ENCODE peak calls at places on chromosome 13, in five cellular contexts. K is GM06990, E is cardiac fibroblast, H is type B pancreatic cell, Q is thoracic aorta. B is an unnamed sample.

GRCh38 chr13:101989798-101990350 is 412.0 kb downstream of the FGF14 start:
- DNase-seq in K (no peak), E (no peak), H (no peak), Q (no peak), B (no peak)

GRCh38 chr13:73767747-73768315 is 366.4 kb downstream of the KLF12 start:
- DNase-seq in K (no peak), E (no peak), H (no peak), Q (no peak), B (no peak)

GRCh38 chr13:100875392-100876043 is 200.9 kb upstream of the TMTC4 start:
- DNase-seq in K (peak), E (peak), H (no peak), Q (no peak), B (no peak)

GRCh38 chr13:25584975-25585374 is 213.2 kb downstream of the ATP8A2 start:
- DNase-seq in K (no peak), E (no peak), H (no peak), Q (no peak), B (no peak)

GRCh38 chr13:48976677-48977625 is 1.2 kb downstream of the FNDC3A start:
- DNase-seq in K (no peak), E (peak), H (no peak), Q (no peak), B (no peak)

GRCh38 chr13:25783480-25784081 is 268.2 kb downstream of the SHISA2 start:
- DNase-seq in K (no peak), E (no peak), H (no peak), Q (no peak), B (no peak)

GRCh38 chr13:46593403-46593802 is 40.4 kb downstream of the LRCH1 start:
- DNase-seq in K (no peak), E (no peak), H (no peak), Q (no peak), B (no peak)

GRCh38 chr13:20230913-20231838 is 943 bp downstream of the GJB6 start:
- DNase-seq in K (no peak), E (no peak), H (no peak), Q (no peak), B (no peak)

GRCh38 chr13:87244256-87244870 is 426.8 kb upstream of the SLITRK5 start:
- DNase-seq in K (no peak), E (no peak), H (no peak), Q (no peak), B (no peak)

GRCh38 chr13:112782433-112783010 is 92.7 kb downstream of the ATP11A start:
- DNase-seq in K (no peak), E (no peak), H (peak), Q (no peak), B (peak)

GRCh38 chr13:113996081-113996911 is 22.4 kb upstream of the C13orf46 start:
- DNase-seq in K (no peak), E (no peak), H (no peak), Q (no peak), B (no peak)

GRCh38 chr13:80444240-80445015 is 103.5 kb upstream of the SPRY2 start:
- DNase-seq in K (no peak), E (no peak), H (no peak), Q (no peak), B (no peak)

GRCh38 chr13:49972709-49973108 is 24.1 kb upstream of the TRIM13 start:
- DNase-seq in K (no peak), E (no peak), H (no peak), Q (no peak), B (no peak)

GRCh38 chr13:49367640-49368431 is 76.0 kb downstream of the CAB39L start:
- DNase-seq in K (no peak), E (peak), H (no peak), Q (no peak), B (no peak)

GRCh38 chr13:24218320-24218719 is 57.8 kb downstream of the SPATA13 start:
- DNase-seq in K (no peak), E (no peak), H (no peak), Q (no peak), B (no peak)

GRCh38 chr13:100483836-100484381 is 104.7 kb downstream of the GGACT start:
- DNase-seq in K (no peak), E (no peak), H (no peak), Q (no peak), B (no peak)

DNA sequence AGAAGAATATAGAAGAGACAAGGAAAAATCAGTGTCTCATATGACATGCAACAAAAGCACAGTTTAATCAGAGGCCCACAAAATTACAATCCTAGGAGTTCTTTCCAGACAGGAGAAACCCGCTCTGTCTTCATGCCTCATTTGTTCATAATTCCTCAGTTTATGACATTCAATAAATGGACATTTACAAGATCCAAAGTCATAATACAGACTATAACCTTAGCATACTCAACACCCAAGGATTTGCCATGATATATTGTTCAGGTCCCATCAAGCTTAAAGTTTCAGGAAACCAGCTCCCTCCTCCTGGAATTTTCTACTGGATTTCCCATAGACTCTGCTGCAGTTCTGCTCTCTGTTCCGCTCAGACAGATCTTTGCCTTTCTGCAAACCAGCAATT is 56.4 kb upstream of the POMP start:
- DNase-seq in K (no peak), E (no peak), H (no peak), Q (no peak), B (no peak)
- TF ChIP-seq CTCF in K (no peak), E (no peak), H (no peak), Q (no peak), B (no peak)

GRCh38 chr13:29922896-29923295 is 72.5 kb upstream of the UBL3 start:
- DNase-seq in K (no peak), E (peak), H (no peak), Q (no peak), B (no peak)
- TF ChIP-seq CTCF in K (no peak), E (no peak), H (no peak), Q (no peak), B (no peak)

GRCh38 chr13:63124863-63125262 is 1709.2 kb upstream of the PCDH20 start:
- DNase-seq in K (no peak), E (peak), H (no peak), Q (no peak), B (no peak)
- TF ChIP-seq CTCF in K (peak), E (peak), H (peak), Q (no peak), B (peak)

DNA sequence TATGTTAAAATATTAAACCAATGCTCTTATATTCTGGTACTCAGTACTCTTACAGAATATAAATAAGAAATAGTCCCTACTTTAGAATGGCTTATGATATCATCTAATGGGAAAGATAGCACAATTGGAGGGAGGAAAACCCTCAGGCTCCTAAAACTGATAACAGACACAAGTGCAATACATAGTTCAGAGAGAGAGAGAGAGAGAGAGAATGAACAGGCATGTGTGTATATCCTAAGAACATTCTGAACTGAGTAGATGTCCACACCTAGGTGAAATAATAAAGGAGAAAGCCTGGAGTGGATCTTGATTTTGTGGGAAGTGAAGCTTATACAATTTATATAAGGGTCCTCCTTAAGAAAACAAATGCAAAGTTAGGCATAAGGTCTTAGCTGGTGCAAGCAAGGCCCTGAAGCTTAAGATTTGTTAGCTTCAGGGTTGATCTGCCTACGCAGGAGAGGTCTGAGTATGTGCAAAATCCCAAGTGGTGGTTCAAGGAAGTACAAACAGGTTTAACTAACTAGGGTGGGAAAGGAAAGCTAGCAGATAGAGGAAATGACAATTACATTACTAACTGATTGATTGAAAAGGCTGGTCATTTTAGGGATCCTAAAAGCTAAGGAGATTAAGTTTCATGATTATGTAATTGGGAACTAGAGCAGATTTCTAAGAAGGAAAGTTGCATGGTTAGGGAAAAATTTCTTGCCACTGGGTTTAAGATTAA is 53.3 kb downstream of the SOX21 start:
- DNase-seq in K (no peak), E (no peak), H (no peak), Q (no peak), B (no peak)
- TF ChIP-seq CTCF in K (no peak), E (no peak), H (peak), Q (no peak), B (no peak)

DNA sequence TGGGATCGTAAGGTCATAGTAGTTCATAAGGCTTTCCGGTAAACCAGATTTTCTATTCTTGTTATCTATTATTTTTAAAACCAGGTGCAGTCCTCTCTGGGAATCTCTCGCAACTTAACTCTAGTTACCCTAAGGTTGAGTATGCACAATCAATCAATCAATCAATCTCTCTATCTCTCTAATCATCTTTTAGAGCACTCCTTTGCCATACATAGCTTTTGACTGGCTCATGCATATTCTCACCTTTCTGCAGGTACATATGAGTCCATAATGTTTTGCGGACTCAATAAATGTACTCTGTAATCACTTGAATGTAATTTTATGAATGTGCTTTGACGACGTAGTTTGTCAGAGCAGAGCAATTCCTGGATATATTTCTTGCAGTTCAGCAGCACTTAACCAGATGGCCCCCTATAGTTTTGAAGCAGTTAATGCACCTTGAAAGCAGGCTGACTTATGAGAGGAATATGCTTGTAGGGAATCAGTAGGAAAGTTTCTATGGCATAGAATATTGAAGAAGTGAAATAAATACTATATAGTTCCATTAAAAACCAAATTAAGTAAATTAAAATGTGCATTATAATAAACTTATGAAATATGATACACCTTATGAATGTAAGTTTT is 524.7 kb downstream of the GPC5 start:
- DNase-seq in K (no peak), E (no peak), H (no peak), Q (no peak), B (no peak)
- TF ChIP-seq CTCF in K (peak), E (no peak), H (peak), Q (no peak), B (peak)

GRCh38 chr13:110519506-110519905 is 42.0 kb downstream of the RAB20 start:
- DNase-seq in K (no peak), E (no peak), H (no peak), Q (no peak), B (no peak)
- TF ChIP-seq CTCF in K (no peak), E (no peak), H (no peak), Q (no peak), B (no peak)

GRCh38 chr13:52659340-52659739 is 6.7 kb downstream of the SUGT1 start:
- DNase-seq in K (no peak), E (no peak), H (no peak), Q (no peak), B (no peak)

GRCh38 chr13:52669677-52670076 is 17.0 kb downstream of the SUGT1 start:
- DNase-seq in K (no peak), E (no peak), H (no peak), Q (no peak), B (no peak)

GRCh38 chr13:52664269-52664668 is 11.6 kb downstream of the SUGT1 start:
- DNase-seq in K (no peak), E (no peak), H (no peak), Q (no peak), B (no peak)

GRCh38 chr13:52670726-52671125 is 18.1 kb downstream of the SUGT1 start:
- DNase-seq in K (no peak), E (no peak), H (no peak), Q (no peak), B (no peak)

DNA sequence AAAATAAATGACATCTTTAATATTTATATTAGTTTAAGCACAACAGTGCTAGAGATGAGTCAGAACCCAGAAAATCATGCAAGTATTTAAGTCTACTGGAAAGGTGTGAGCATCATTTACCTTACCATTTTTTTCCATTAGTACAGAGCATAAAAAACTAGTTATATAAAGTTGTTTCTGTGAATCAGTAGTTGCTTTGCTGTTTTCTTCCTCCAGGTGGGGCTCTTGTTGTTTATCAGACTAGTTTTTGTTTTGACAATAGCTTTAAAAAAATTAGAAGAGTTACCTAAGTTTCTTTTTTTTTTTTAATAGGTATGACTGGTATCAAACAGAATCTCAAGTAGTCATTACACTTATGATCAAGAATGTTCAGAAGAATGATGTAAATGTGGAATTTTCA is 12.7 kb downstream of the SUGT1 start:
- DNase-seq in K (peak), E (peak), H (no peak), Q (no peak), B (no peak)
- TF ChIP-seq CTCF in K (peak), E (peak), H (peak), Q (no peak), B (peak)

DNA sequence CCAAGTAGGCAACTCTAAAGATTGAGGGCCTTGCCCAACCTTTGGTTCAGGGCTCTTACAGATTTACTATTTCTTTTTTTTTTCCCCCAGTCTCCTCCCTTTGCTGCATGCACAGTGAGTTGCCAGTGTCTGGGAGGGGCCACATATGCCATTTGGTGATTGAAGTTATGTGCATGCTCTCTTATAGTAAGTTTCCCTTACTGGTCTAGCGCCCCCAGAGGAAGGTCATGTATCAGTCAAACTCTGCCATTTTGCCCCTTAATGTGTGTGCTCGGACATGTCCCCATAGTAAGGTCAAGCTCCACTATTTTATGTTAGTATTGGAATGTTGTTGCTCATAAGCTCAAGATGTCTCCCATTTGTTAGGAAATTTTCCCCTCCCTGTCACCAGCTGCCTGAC is 1138.0 kb upstream of the SLC10A2 start:
- DNase-seq in K (no peak), E (no peak), H (no peak), Q (no peak), B (no peak)
- TF ChIP-seq CTCF in K (peak), E (no peak), H (no peak), Q (no peak), B (no peak)

B was measured in osteocyte.